ENCODE peak calls at places on chromosomes 11 and 22, in five cellular contexts. One of them, this sample, is unnamed.

GRCh38 chr11:62543680-62544444 is 2.7 kb downstream of the AHNAK start:
- DNase-seq in heart left ventricle: peak
- DNase-seq in SK-N-SH: no peak
- DNase-seq in GM23338: no peak
- DNase-seq in K562: no peak
- DNase-seq in this sample: no peak

GRCh38 chr22:19896665-19897355 is 42.1 kb upstream of the GNB1L start:
- DNase-seq in SK-N-SH: peak
- DNase-seq in heart left ventricle: no peak
- DNase-seq in GM23338: no peak
- DNase-seq in K562: peak
- DNase-seq in this sample: peak

GRCh38 chr11:62613275-62613864 is 313 bp downstream of the ROM1 start:
- DNase-seq in heart left ventricle: no peak
- DNase-seq in SK-N-SH: no peak
- DNase-seq in GM23338: no peak
- DNase-seq in K562: no peak
- DNase-seq in this sample: no peak

GRCh38 chr11:8777907-8778767 is 95.5 kb downstream of the RPL27A start:
- DNase-seq in K562: no peak
- DNase-seq in heart left ventricle: peak
- DNase-seq in GM23338: no peak
- DNase-seq in SK-N-SH: no peak
- DNase-seq in this sample: no peak

GRCh38 chr11:6523253-6523652 is 26.2 kb downstream of the DNHD1 start:
- DNase-seq in heart left ventricle: no peak
- DNase-seq in GM23338: no peak
- DNase-seq in K562: no peak
- DNase-seq in SK-N-SH: no peak
- DNase-seq in this sample: no peak

GRCh38 chr22:41876275-41876674 is 38.6 kb downstream of the SHISA8 start:
- DNase-seq in heart left ventricle: no peak
- DNase-seq in K562: no peak
- DNase-seq in GM23338: no peak
- DNase-seq in SK-N-SH: no peak
- DNase-seq in this sample: no peak

GRCh38 chr22:50271519-50271970 is 1.4 kb upstream of the MAPK11 start:
- DNase-seq in GM23338: peak
- DNase-seq in K562: peak
- DNase-seq in SK-N-SH: peak
- DNase-seq in heart left ventricle: peak
- DNase-seq in this sample: peak

GRCh38 chr11:8298801-8299786 is 35.4 kb upstream of the LMO1 start:
- DNase-seq in heart left ventricle: no peak
- DNase-seq in SK-N-SH: no peak
- DNase-seq in K562: no peak
- DNase-seq in GM23338: no peak
- DNase-seq in this sample: no peak

GRCh38 chr11:87851827-87852226 is 323.4 kb downstream of the RAB38 start:
- DNase-seq in heart left ventricle: no peak
- DNase-seq in K562: no peak
- DNase-seq in GM23338: no peak
- DNase-seq in SK-N-SH: no peak
- DNase-seq in this sample: no peak

GRCh38 chr11:44775366-44776356 is 48.9 kb downstream of the TSPAN18 start:
- DNase-seq in SK-N-SH: peak
- DNase-seq in heart left ventricle: peak
- DNase-seq in K562: peak
- DNase-seq in GM23338: peak
- DNase-seq in this sample: peak

GRCh38 chr11:112689851-112690250 is 271.4 kb upstream of the NCAM1 start:
- DNase-seq in SK-N-SH: no peak
- DNase-seq in GM23338: no peak
- DNase-seq in heart left ventricle: no peak
- DNase-seq in K562: no peak
- DNase-seq in this sample: no peak

GRCh38 chr11:33949201-33949913 is 57.5 kb upstream of the LMO2 start:
- DNase-seq in GM23338: no peak
- DNase-seq in heart left ventricle: peak
- DNase-seq in K562: no peak
- DNase-seq in SK-N-SH: no peak
- DNase-seq in this sample: no peak

GRCh38 chr11:70567680-70568503 is 169.6 kb downstream of the CTTN start:
- DNase-seq in GM23338: peak
- DNase-seq in SK-N-SH: no peak
- DNase-seq in K562: no peak
- DNase-seq in heart left ventricle: peak
- DNase-seq in this sample: peak

GRCh38 chr11:23123766-23124165 is 263.5 kb upstream of the CCDC179 start:
- DNase-seq in heart left ventricle: no peak
- DNase-seq in SK-N-SH: no peak
- DNase-seq in K562: no peak
- DNase-seq in GM23338: no peak
- DNase-seq in this sample: no peak

GRCh38 chr11:111836766-111837165 is 34.6 kb downstream of the ALG9 start:
- DNase-seq in GM23338: no peak
- DNase-seq in heart left ventricle: no peak
- DNase-seq in SK-N-SH: no peak
- DNase-seq in K562: no peak
- DNase-seq in this sample: no peak

GRCh38 chr11:105181521-105181920 is 42.0 kb upstream of the CARD18 start:
- DNase-seq in GM23338: no peak
- DNase-seq in heart left ventricle: no peak
- DNase-seq in K562: no peak
- DNase-seq in SK-N-SH: no peak
- DNase-seq in this sample: no peak

GRCh38 chr11:846496-847098 is 3.9 kb downstream of the TSPAN4 start:
- DNase-seq in K562: no peak
- DNase-seq in SK-N-SH: no peak
- DNase-seq in GM23338: no peak
- DNase-seq in heart left ventricle: no peak
- DNase-seq in this sample: no peak

GRCh38 chr11:121895919-121896318 is 220.1 kb downstream of the BLID start:
- DNase-seq in K562: no peak
- DNase-seq in heart left ventricle: no peak
- DNase-seq in GM23338: no peak
- DNase-seq in SK-N-SH: no peak
- DNase-seq in this sample: no peak

GRCh38 chr11:742156-742546 is 5.1 kb upstream of the TALDO1 start:
- DNase-seq in K562: no peak
- DNase-seq in SK-N-SH: no peak
- DNase-seq in GM23338: no peak
- DNase-seq in heart left ventricle: no peak
- DNase-seq in this sample: no peak

GRCh38 chr11:45341379-45341778 is 55.2 kb upstream of the SYT13 start:
- DNase-seq in heart left ventricle: no peak
- DNase-seq in K562: no peak
- DNase-seq in SK-N-SH: no peak
- DNase-seq in GM23338: peak
- DNase-seq in this sample: no peak

GRCh38 chr11:58579192-58580129 is 598 bp downstream of the ZFP91 start:
- DNase-seq in K562: peak
- DNase-seq in GM23338: peak
- DNase-seq in SK-N-SH: peak
- DNase-seq in heart left ventricle: peak
- DNase-seq in this sample: peak

GRCh38 chr22:46625113-46625842 is 5.1 kb downstream of the GRAMD4 start:
- DNase-seq in GM23338: no peak
- DNase-seq in K562: no peak
- DNase-seq in SK-N-SH: no peak
- DNase-seq in heart left ventricle: no peak
- DNase-seq in this sample: no peak

GRCh38 chr11:17859552-17859951 is 125.0 kb downstream of the KCNC1 start:
- DNase-seq in SK-N-SH: no peak
- DNase-seq in heart left ventricle: no peak
- DNase-seq in K562: no peak
- DNase-seq in GM23338: no peak
- DNase-seq in this sample: no peak

GRCh38 chr22:17777005-17777716 is 2.9 kb upstream of the BID start:
- DNase-seq in K562: peak
- DNase-seq in heart left ventricle: no peak
- DNase-seq in GM23338: no peak
- DNase-seq in SK-N-SH: no peak
- DNase-seq in this sample: no peak

GRCh38 chr11:75786101-75786736 is 17.6 kb downstream of the DGAT2 start:
- DNase-seq in heart left ventricle: no peak
- DNase-seq in GM23338: no peak
- DNase-seq in K562: no peak
- DNase-seq in SK-N-SH: no peak
- DNase-seq in this sample: no peak

DNA sequence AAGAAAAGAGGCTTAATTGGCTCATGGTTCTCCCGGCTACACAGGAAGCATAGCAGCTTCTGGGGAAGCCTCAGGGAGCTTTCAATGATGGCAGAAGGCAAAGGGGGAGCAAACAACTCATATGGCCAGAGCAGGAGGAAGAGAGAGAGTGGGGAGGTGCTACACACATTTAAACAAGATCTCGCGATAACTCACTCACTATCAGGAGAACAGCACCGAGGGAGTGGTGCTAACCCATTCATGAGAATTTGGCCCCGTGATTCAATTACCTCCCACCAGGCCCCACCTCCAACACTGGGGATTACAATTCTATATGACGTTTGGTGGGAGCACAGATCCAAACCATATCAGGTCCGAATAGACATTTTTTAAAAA is 41.7 kb upstream of the APLNR start:
- DNase-seq in heart left ventricle: no peak
- DNase-seq in GM23338: peak
- DNase-seq in SK-N-SH: no peak
- DNase-seq in K562: no peak
- DNase-seq in this sample: no peak
- H3K4me3 ChIP-seq in heart left ventricle: no peak
- H3K4me3 ChIP-seq in GM23338: no peak
- H3K4me3 ChIP-seq in SK-N-SH: no peak
- H3K4me3 ChIP-seq in K562: no peak
- H3K4me3 ChIP-seq in this sample: no peak

GRCh38 chr11:134822930-134823329 is 410.9 kb upstream of the B3GAT1 start:
- DNase-seq in heart left ventricle: no peak
- DNase-seq in GM23338: no peak
- DNase-seq in K562: no peak
- DNase-seq in SK-N-SH: no peak
- DNase-seq in this sample: no peak

GRCh38 chr11:134818531-134818930 is 406.5 kb upstream of the B3GAT1 start:
- DNase-seq in SK-N-SH: no peak
- DNase-seq in K562: no peak
- DNase-seq in GM23338: peak
- DNase-seq in heart left ventricle: no peak
- DNase-seq in this sample: no peak

GRCh38 chr11:134821422-134821821 is 409.4 kb upstream of the B3GAT1 start:
- DNase-seq in K562: no peak
- DNase-seq in GM23338: peak
- DNase-seq in heart left ventricle: no peak
- DNase-seq in SK-N-SH: no peak
- DNase-seq in this sample: no peak

GRCh38 chr11:134815404-134815803 is 403.4 kb upstream of the B3GAT1 start:
- DNase-seq in heart left ventricle: no peak
- DNase-seq in SK-N-SH: no peak
- DNase-seq in K562: no peak
- DNase-seq in GM23338: no peak
- DNase-seq in this sample: no peak

GRCh38 chr11:134819026-134819425 is 407.0 kb upstream of the B3GAT1 start:
- DNase-seq in SK-N-SH: no peak
- DNase-seq in heart left ventricle: no peak
- DNase-seq in GM23338: peak
- DNase-seq in K562: no peak
- DNase-seq in this sample: peak
- TF ChIP-seq CTCF in SK-N-SH: no peak
- TF ChIP-seq CTCF in heart left ventricle: peak
- TF ChIP-seq CTCF in GM23338: peak
- TF ChIP-seq CTCF in K562: peak
- TF ChIP-seq CTCF in this sample: peak

GRCh38 chr11:118334746-118335145 is 7.8 kb downstream of the CD3D start:
- DNase-seq in heart left ventricle: no peak
- DNase-seq in K562: no peak
- DNase-seq in SK-N-SH: no peak
- DNase-seq in GM23338: no peak
- DNase-seq in this sample: no peak
- H3K27ac ChIP-seq in heart left ventricle: no peak
- H3K27ac ChIP-seq in K562: no peak
- H3K27ac ChIP-seq in SK-N-SH: no peak
- H3K27ac ChIP-seq in GM23338: no peak
- H3K27ac ChIP-seq in this sample: no peak

GRCh38 chr22:37634505-37635002 is 4.9 kb upstream of the SH3BP1 start:
- DNase-seq in GM23338: peak
- DNase-seq in heart left ventricle: no peak
- DNase-seq in SK-N-SH: peak
- DNase-seq in K562: peak
- DNase-seq in this sample: no peak
- H3K4me3 ChIP-seq in GM23338: peak
- H3K4me3 ChIP-seq in heart left ventricle: peak
- H3K4me3 ChIP-seq in SK-N-SH: no peak
- H3K4me3 ChIP-seq in K562: no peak
- H3K4me3 ChIP-seq in this sample: no peak

GRCh38 chr11:4994551-4994950 is at the start of gene OR51L1:
- DNase-seq in heart left ventricle: no peak
- DNase-seq in SK-N-SH: no peak
- DNase-seq in GM23338: no peak
- DNase-seq in K562: no peak
- DNase-seq in this sample: no peak

GRCh38 chr11:4991066-4991465 is 3.6 kb upstream of the OR51L1 start:
- DNase-seq in heart left ventricle: no peak
- DNase-seq in GM23338: peak
- DNase-seq in SK-N-SH: no peak
- DNase-seq in K562: peak
- DNase-seq in this sample: no peak
- TF ChIP-seq CTCF in heart left ventricle: no peak
- TF ChIP-seq CTCF in GM23338: peak
- TF ChIP-seq CTCF in SK-N-SH: no peak
- TF ChIP-seq CTCF in K562: peak
- TF ChIP-seq CTCF in this sample: no peak

GRCh38 chr11:68165601-68166000 is 44.4 kb upstream of the CHKA start:
- DNase-seq in GM23338: no peak
- DNase-seq in heart left ventricle: no peak
- DNase-seq in SK-N-SH: no peak
- DNase-seq in K562: no peak
- DNase-seq in this sample: no peak
- H3K27ac ChIP-seq in GM23338: no peak
- H3K27ac ChIP-seq in heart left ventricle: no peak
- H3K27ac ChIP-seq in SK-N-SH: no peak
- H3K27ac ChIP-seq in K562: no peak
- H3K27ac ChIP-seq in this sample: no peak

GRCh38 chr11:116931206-116931953 is 94.0 kb upstream of the APOA1 start:
- DNase-seq in SK-N-SH: no peak
- DNase-seq in K562: no peak
- DNase-seq in heart left ventricle: peak
- DNase-seq in GM23338: peak
- DNase-seq in this sample: no peak
- H3K4me3 ChIP-seq in SK-N-SH: no peak
- H3K4me3 ChIP-seq in K562: no peak
- H3K4me3 ChIP-seq in heart left ventricle: no peak
- H3K4me3 ChIP-seq in GM23338: no peak
- H3K4me3 ChIP-seq in this sample: no peak